ENCODE peak calls at places on chromosomes 4 and X, in seven cellular contexts. K is AG09309, Y is T-helper 9 cell, L is NCI-H1092, N is H1, P is gastrocnemius medialis, O is right atrium auricular region. T is an unnamed sample.

GRCh38 chr4:118740869-118741268 is 55.7 kb downstream of the METTL14 start:
- DNase-seq in K (no peak), Y (no peak), L (no peak), N (no peak), P (no peak), O (no peak), T (peak)

GRCh38 chrX:9874483-9874882 is 88.3 kb downstream of the SHROOM2 start:
- DNase-seq in K (no peak), Y (no peak), L (no peak), N (no peak), P (no peak), O (no peak), T (no peak)

GRCh38 chr4:153637201-153637600 is 46.9 kb upstream of the TLR2 start:
- DNase-seq in K (no peak), Y (no peak), L (no peak), N (no peak), P (no peak), O (no peak), T (no peak)

GRCh38 chr4:170674176-170674575 is 584.4 kb upstream of the AADAT start:
- DNase-seq in K (no peak), Y (no peak), L (no peak), N (no peak), P (no peak), O (no peak), T (no peak)

GRCh38 chr4:168741281-168742173 is 244.7 kb downstream of the PALLD start:
- DNase-seq in K (no peak), Y (no peak), L (no peak), N (no peak), P (no peak), O (no peak), T (no peak)

GRCh38 chr4:183204793-183205192 is 105.7 kb downstream of the WWC2 start:
- DNase-seq in K (no peak), Y (no peak), L (no peak), N (no peak), P (no peak), O (no peak), T (no peak)

GRCh38 chr4:4647041-4647440 is 105.2 kb upstream of the STX18 start:
- DNase-seq in K (no peak), Y (no peak), L (no peak), N (no peak), P (no peak), O (no peak), T (no peak)

GRCh38 chr4:109977854-109978501 is 65.3 kb downstream of the EGF start:
- DNase-seq in K (peak), Y (no peak), L (no peak), N (no peak), P (no peak), O (no peak), T (no peak)

GRCh38 chr4:143252478-143252877 is 67.8 kb downstream of the USP38 start:
- DNase-seq in K (no peak), Y (no peak), L (no peak), N (no peak), P (no peak), O (no peak), T (no peak)

T was measured in midbrain.